ENCODE peak calls at places on chromosome 3, in eight cellular contexts. B, X, W, U, T, V, P and J are unnamed samples.

GRCh38 chr3:13016726-13017255 is 56.4 kb downstream of the IQSEC1 start:
- DNase-seq in B (no peak), X (no peak), W (no peak), U (no peak), T (no peak), V (no peak), P (no peak), J (no peak)

GRCh38 chr3:149936812-149937230 is 33.9 kb downstream of the PFN2 start:
- DNase-seq in B (peak), X (peak), W (peak), U (peak), T (peak), V (peak), P (no peak), J (peak)

GRCh38 chr3:193240436-193240849 is 579 bp upstream of the PLAAT1 start:
- DNase-seq in B (no peak), X (no peak), W (peak), U (no peak), T (no peak), V (no peak), P (no peak), J (no peak)

GRCh38 chr3:70614111-70614510 is 301.7 kb upstream of the MDFIC2 start:
- DNase-seq in B (no peak), X (no peak), W (no peak), U (no peak), T (no peak), V (no peak), P (no peak), J (no peak)

GRCh38 chr3:127031845-127032244 is 48.9 kb downstream of the PLXNA1 start:
- DNase-seq in B (no peak), X (no peak), W (no peak), U (no peak), T (no peak), V (no peak), P (no peak), J (no peak)

GRCh38 chr3:153621988-153622387 is 460.0 kb downstream of the RAP2B start:
- DNase-seq in B (no peak), X (no peak), W (no peak), U (no peak), T (no peak), V (peak), P (no peak), J (no peak)

GRCh38 chr3:42914771-42915515 is 9.0 kb downstream of the ZNF662 start:
- DNase-seq in B (peak), X (no peak), W (no peak), U (no peak), T (no peak), V (no peak), P (no peak), J (no peak)

GRCh38 chr3:41244620-41245336 is 45.5 kb downstream of the CTNNB1 start:
- DNase-seq in B (no peak), X (no peak), W (no peak), U (no peak), T (no peak), V (no peak), P (no peak), J (no peak)

GRCh38 chr3:107987036-107987557 is 103.7 kb downstream of the CD47 start:
- DNase-seq in B (peak), X (no peak), W (no peak), U (peak), T (peak), V (peak), P (no peak), J (no peak)

GRCh38 chr3:52779411-52780297 is 2.3 kb downstream of the ITIH1 start:
- DNase-seq in B (no peak), X (no peak), W (no peak), U (no peak), T (no peak), V (no peak), P (peak), J (no peak)

GRCh38 chr3:32336123-32336518 is 55.5 kb upstream of the CMTM7 start:
- DNase-seq in B (no peak), X (no peak), W (no peak), U (no peak), T (no peak), V (no peak), P (no peak), J (no peak)

GRCh38 chr3:96646596-96646995 is 167.8 kb upstream of the EPHA6 start:
- DNase-seq in B (no peak), X (no peak), W (no peak), U (no peak), T (no peak), V (no peak), P (no peak), J (no peak)

GRCh38 chr3:70620367-70620766 is 307.9 kb upstream of the MDFIC2 start:
- DNase-seq in B (no peak), X (no peak), W (no peak), U (no peak), T (no peak), V (no peak), P (no peak), J (no peak)

GRCh38 chr3:66053783-66054094 is 15.0 kb upstream of the MAGI1 start:
- DNase-seq in B (no peak), X (no peak), W (no peak), U (no peak), T (no peak), V (no peak), P (no peak), J (no peak)

GRCh38 chr3:130779031-130779430 is 32.4 kb upstream of the PIK3R4 start:
- DNase-seq in B (no peak), X (no peak), W (no peak), U (no peak), T (no peak), V (no peak), P (no peak), J (no peak)

GRCh38 chr3:178295257-178295912 is 240.9 kb upstream of the KCNMB2 start:
- DNase-seq in B (no peak), X (no peak), W (no peak), U (no peak), T (peak), V (peak), P (no peak), J (no peak)

GRCh38 chr3:160474416-160474838 is 24.8 kb upstream of the TRIM59 start:
- DNase-seq in B (no peak), X (no peak), W (no peak), U (no peak), T (peak), V (peak), P (no peak), J (no peak)

GRCh38 chr3:11612515-11613184 is 31.1 kb downstream of the VGLL4 start:
- DNase-seq in B (peak), X (no peak), W (no peak), U (no peak), T (no peak), V (no peak), P (no peak), J (no peak)

GRCh38 chr3:11610700-11611099 is 33.0 kb downstream of the VGLL4 start:
- DNase-seq in B (no peak), X (no peak), W (no peak), U (no peak), T (no peak), V (no peak), P (no peak), J (no peak)

GRCh38 chr3:11610044-11610671 is 33.6 kb downstream of the VGLL4 start:
- DNase-seq in B (peak), X (no peak), W (no peak), U (no peak), T (peak), V (peak), P (peak), J (peak)

GRCh38 chr3:11609481-11609880 is 34.2 kb downstream of the VGLL4 start:
- DNase-seq in B (no peak), X (no peak), W (no peak), U (no peak), T (no peak), V (no peak), P (no peak), J (no peak)

GRCh38 chr3:11611271-11611893 is 32.3 kb downstream of the VGLL4 start:
- DNase-seq in B (no peak), X (no peak), W (no peak), U (no peak), T (no peak), V (peak), P (no peak), J (no peak)
- TF ChIP-seq CTCF in B (no peak), X (no peak), W (no peak), U (no peak), T (no peak), V (no peak), P (no peak), J (no peak)

DNA sequence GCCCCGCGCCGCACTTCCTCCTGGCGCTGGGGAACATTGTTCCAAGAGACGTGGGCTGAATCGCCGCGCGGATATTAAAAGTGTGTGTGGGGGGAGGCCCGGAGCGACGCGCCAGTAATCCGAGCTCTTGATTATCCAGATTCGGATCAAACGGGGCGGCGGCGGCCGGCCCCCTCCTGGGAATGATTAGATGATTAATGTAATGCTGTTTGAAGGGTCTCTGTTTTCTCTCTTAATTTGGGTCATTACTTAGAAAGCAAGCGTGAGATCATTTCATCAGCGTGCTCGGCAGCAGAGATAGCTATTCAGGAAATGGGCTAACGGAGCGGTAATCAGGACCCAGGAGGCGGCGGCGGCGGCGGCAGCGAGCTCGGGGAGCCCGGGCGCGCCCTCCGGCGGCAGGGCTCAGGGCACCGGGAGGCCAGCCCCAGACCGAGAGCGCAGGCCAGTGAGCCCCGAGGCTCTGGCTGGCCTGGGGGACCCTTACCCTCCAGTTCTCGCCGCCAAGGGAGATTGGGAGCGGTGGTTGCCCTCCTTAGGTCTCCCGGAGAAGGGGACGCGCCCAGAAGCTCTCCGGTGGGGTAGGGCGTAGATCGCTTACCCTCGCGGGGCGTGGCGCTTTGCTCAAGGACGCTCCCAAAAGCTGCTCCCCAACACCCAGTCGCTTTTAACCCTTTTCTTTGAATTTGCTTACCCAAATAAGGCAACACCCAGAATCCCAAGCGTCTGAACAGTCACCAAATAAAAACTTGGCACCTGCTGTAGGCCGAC is 4.5 kb downstream of the FEZF2 start:
- DNase-seq in B (no peak), X (no peak), W (peak), U (no peak), T (no peak), V (no peak), P (no peak), J (no peak)
- TF ChIP-seq CTCF in B (no peak), X (peak), W (no peak), U (no peak), T (no peak), V (no peak), P (no peak), J (peak)

DNA sequence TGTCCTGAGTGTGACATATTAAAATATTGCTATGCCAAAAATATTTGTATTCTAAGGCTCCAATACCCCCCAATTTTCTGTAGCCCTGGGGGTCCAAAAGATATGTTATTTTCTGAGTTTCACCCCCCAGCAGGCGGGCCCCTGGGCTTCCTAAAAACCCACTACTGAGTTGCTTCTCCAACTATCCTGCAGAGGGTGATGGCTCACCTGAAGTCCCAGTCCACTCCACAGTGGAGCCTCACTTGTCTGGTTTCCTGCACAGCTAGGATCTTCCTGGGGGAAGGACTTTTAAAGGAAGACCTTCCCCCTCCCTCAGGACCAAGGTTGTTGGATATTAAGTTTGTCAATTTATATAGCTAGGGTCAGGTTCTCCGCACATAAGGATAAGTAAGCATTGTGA is 1181.4 kb downstream of the ROBO2 start:
- DNase-seq in B (no peak), X (no peak), W (no peak), U (no peak), T (no peak), V (no peak), P (no peak), J (no peak)
- TF ChIP-seq CTCF in B (no peak), X (no peak), W (no peak), U (no peak), T (no peak), V (no peak), P (no peak), J (no peak)

GRCh38 chr3:114344492-114344891 is 50.7 kb downstream of the TIGIT start:
- DNase-seq in B (no peak), X (no peak), W (no peak), U (no peak), T (no peak), V (no peak), P (no peak), J (no peak)
- TF ChIP-seq CTCF in B (no peak), X (no peak), W (no peak), U (no peak), T (no peak), V (no peak), P (no peak), J (no peak)

GRCh38 chr3:115651599-115651998 is 28.3 kb downstream of the GAP43 start:
- DNase-seq in B (no peak), X (no peak), W (no peak), U (no peak), T (no peak), V (no peak), P (no peak), J (no peak)

GRCh38 chr3:115651089-115651488 is 27.8 kb downstream of the GAP43 start:
- DNase-seq in B (no peak), X (no peak), W (no peak), U (no peak), T (no peak), V (no peak), P (no peak), J (no peak)

GRCh38 chr3:115648559-115648958 is 25.2 kb downstream of the GAP43 start:
- DNase-seq in B (no peak), X (no peak), W (no peak), U (no peak), T (peak), V (no peak), P (no peak), J (no peak)

GRCh38 chr3:115644391-115644790 is 21.1 kb downstream of the GAP43 start:
- DNase-seq in B (no peak), X (no peak), W (no peak), U (no peak), T (no peak), V (no peak), P (no peak), J (no peak)

GRCh38 chr3:115646027-115646690 is 22.8 kb downstream of the GAP43 start:
- DNase-seq in B (no peak), X (no peak), W (no peak), U (no peak), T (peak), V (no peak), P (no peak), J (no peak)
- TF ChIP-seq CTCF in B (no peak), X (no peak), W (no peak), U (no peak), T (no peak), V (no peak), P (no peak), J (no peak)

DNA sequence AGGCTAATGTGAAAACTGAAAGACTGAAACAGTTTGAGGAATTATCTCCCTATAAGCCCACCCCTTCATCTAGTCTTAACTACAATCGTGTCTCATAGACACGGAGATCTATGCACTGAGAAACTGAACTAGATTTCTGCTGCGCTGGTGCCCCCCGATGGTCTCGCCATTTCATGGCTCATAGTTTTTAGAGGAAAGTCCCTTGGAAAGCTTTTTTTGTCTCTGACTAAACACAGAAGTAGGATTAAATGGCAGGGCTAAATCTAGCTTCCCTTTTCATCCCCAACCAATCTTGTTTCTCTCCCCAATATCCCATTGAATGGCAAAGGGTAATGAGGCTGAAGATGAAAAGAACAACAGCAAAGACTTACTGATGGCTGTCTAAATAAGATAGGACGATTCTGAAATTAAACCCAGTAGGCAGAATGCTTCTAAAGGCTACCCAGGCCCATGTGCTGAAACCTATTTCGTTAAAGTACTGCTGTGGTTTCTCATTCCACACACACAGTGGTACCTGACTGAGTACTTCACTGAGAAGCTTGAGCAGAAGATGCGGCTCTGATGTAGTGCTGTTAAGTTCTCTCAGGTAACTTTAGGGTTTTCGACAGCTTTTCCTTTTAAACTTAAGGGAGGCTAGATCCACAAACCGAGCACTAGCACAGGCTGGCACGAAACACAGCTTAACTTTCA is 142.7 kb downstream of the GADL1 start:
- DNase-seq in B (peak), X (no peak), W (peak), U (no peak), T (peak), V (peak), P (no peak), J (peak)
- TF ChIP-seq CTCF in B (peak), X (peak), W (peak), U (peak), T (peak), V (peak), P (peak), J (peak)

GRCh38 chr3:94525039-94525438 is 462.2 kb downstream of the NSUN3 start:
- DNase-seq in B (peak), X (no peak), W (no peak), U (no peak), T (peak), V (no peak), P (no peak), J (peak)
- TF ChIP-seq CTCF in B (peak), X (peak), W (no peak), U (peak), T (peak), V (peak), P (no peak), J (peak)

DNA sequence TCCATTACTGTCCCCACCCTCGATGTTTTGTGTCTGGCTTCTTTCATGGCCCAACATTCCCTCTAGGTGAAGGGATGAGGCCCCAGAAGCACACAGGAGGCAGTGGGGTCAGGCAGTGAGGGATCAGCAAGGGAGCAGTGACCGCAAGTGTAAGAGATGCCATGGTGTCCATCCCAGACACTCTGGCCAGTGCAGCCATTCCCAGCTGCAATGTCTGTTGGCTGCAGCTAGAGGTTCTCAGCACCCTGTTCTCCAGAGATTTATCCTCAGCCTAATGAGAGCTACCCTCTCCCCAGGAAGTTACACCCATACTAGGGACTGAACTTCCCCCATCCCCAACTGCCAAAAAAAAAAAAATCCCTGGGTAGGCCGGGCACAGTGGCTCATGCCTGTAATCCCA is 40.2 kb downstream of the TRANK1 start:
- DNase-seq in B (peak), X (no peak), W (no peak), U (no peak), T (peak), V (no peak), P (no peak), J (no peak)
- TF ChIP-seq CTCF in B (peak), X (peak), W (no peak), U (peak), T (peak), V (peak), P (no peak), J (peak)